ENCODE peak calls at places on chromosomes 1 and 21, in eight cellular contexts. E, U, G, M, O, Z, N and I are unnamed samples.

GRCh38 chr1:206967096-206967851 is 3.0 kb downstream of the FCAMR start:
- DNase-seq in E (no peak), U (no peak), G (no peak), M (no peak), O (no peak), Z (no peak), N (no peak), I (no peak)

GRCh38 chr1:181593042-181593441 is 109.7 kb downstream of the CACNA1E start:
- DNase-seq in E (no peak), U (no peak), G (no peak), M (no peak), O (no peak), Z (no peak), N (no peak), I (no peak)

GRCh38 chr1:235935506-235936224 is 69.0 kb upstream of the LYST start:
- DNase-seq in E (no peak), U (peak; percentile 57), G (no peak), M (no peak), O (no peak), Z (no peak), N (no peak), I (peak; percentile 38)

GRCh38 chr1:2855206-2856075 is 53.9 kb upstream of the TTC34 start:
- DNase-seq in E (no peak), U (no peak), G (no peak), M (no peak), O (no peak), Z (no peak), N (no peak), I (no peak)

GRCh38 chr1:6359568-6360496 is 33.7 kb downstream of the ACOT7 start:
- DNase-seq in E (peak; percentile 60), U (peak; percentile 67), G (peak; percentile 48), M (peak; percentile 55), O (no peak), Z (peak; percentile 30), N (peak; percentile 67), I (peak; percentile 76)

GRCh38 chr1:214216779-214217178 is 64.2 kb upstream of the SMYD2 start:
- DNase-seq in E (no peak), U (no peak), G (peak; percentile 35), M (no peak), O (no peak), Z (no peak), N (no peak), I (no peak)

GRCh38 chr21:34912022-34912933 is 136.8 kb downstream of the RUNX1 start:
- DNase-seq in E (no peak), U (no peak), G (no peak), M (no peak), O (no peak), Z (no peak), N (no peak), I (no peak)

GRCh38 chr1:161440312-161440894 is 64.9 kb upstream of the FCGR2A start:
- DNase-seq in E (no peak), U (no peak), G (peak; percentile 89), M (peak; percentile 40), O (no peak), Z (no peak), N (peak; percentile 75), I (peak; percentile 25)

GRCh38 chr1:184494929-184495328 is 108.1 kb downstream of the C1orf21 start:
- DNase-seq in E (no peak), U (no peak), G (no peak), M (no peak), O (no peak), Z (no peak), N (no peak), I (no peak)

GRCh38 chr1:32878183-32878582 is 7.5 kb upstream of the FNDC5 start:
- DNase-seq in E (peak; percentile 16), U (no peak), G (no peak), M (no peak), O (no peak), Z (no peak), N (no peak), I (no peak)

GRCh38 chr21:43954042-43954441 is 58.1 kb upstream of the TRAPPC10 start:
- DNase-seq in E (no peak), U (no peak), G (no peak), M (no peak), O (no peak), Z (no peak), N (no peak), I (no peak)

GRCh38 chr1:222788328-222789156 is 26.3 kb upstream of the DISP1 start:
- DNase-seq in E (no peak), U (no peak), G (no peak), M (no peak), O (no peak), Z (no peak), N (no peak), I (no peak)

GRCh38 chr1:18282851-18283600 is 175.4 kb downstream of the IGSF21 start:
- DNase-seq in E (no peak), U (no peak), G (no peak), M (no peak), O (no peak), Z (no peak), N (peak; percentile 75), I (no peak)

GRCh38 chr1:200625381-200625824 is 4.9 kb upstream of the KIF14 start:
- DNase-seq in E (no peak), U (no peak), G (peak; percentile 14), M (no peak), O (no peak), Z (no peak), N (no peak), I (no peak)

GRCh38 chr1:3459051-3459908 is 4.8 kb downstream of the ARHGEF16 start:
- DNase-seq in E (no peak), U (no peak), G (no peak), M (no peak), O (no peak), Z (no peak), N (no peak), I (no peak)

GRCh38 chr1:242530761-242531160 is 6.3 kb upstream of the PLD5 start:
- DNase-seq in E (no peak), U (no peak), G (peak; percentile 7), M (no peak), O (no peak), Z (no peak), N (no peak), I (no peak)

DNA sequence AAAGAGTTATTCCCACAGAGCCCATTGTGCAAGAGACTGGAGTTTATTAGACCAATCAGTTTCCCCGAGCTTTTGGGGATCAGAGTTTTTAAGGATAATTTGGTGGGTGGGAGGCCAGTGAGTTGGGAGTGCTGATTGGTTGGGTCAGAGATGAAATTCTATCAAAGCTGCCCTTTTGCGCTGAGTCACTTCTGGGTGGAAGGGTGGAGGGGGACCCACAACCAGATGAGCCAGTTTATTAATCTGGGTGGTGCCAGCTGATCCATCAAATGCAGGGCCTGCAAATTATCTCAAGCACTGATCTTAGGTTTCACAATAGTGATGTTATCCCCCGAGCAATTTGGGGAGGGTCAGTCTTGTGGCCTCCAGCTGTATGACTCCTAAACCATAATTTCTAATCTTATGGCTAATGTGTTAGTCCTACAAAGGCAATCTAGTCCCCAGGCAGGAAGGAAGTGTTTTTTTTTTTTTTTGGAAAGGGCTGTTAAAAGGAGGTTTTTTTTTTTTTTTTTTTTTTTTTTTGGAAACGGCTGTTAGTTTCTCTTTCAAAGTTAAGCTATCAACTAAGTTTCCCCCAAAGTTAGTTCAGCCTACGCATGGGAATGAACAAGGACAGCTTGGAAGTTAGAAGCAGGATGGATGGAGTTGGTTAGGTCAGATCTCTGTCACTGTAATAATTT is 7.4 kb downstream of the SLC16A4 start:
- DNase-seq in E (peak; percentile 3), U (no peak), G (peak; percentile 9), M (no peak), O (no peak), Z (no peak), N (no peak), I (no peak)
- H3K27ac ChIP-seq in E (no peak overlapping the region), U (no peak overlapping the region), G (peak overlapping the region; percentile 78), M (no peak overlapping the region), O (no peak overlapping the region), Z (no peak overlapping the region), N (no peak overlapping the region), I (no peak overlapping the region)

GRCh38 chr1:15654091-15654690 is 29.9 kb upstream of the PLEKHM2 start:
- DNase-seq in E (no peak), U (no peak), G (no peak), M (no peak), O (no peak), Z (no peak), N (no peak), I (no peak)

GRCh38 chr1:15650433-15650832 is 33.2 kb downstream of the DDI2 start:
- DNase-seq in E (no peak), U (no peak), G (no peak), M (no peak), O (no peak), Z (no peak), N (no peak), I (no peak)

GRCh38 chr1:15649937-15650336 is 32.7 kb downstream of the DDI2 start:
- DNase-seq in E (no peak), U (no peak), G (no peak), M (no peak), O (no peak), Z (no peak), N (no peak), I (no peak)
- H3K27ac ChIP-seq in E (no peak overlapping the region), U (no peak overlapping the region), G (no peak overlapping the region), M (no peak overlapping the region), O (no peak overlapping the region), Z (no peak overlapping the region), N (no peak overlapping the region), I (no peak overlapping the region)

GRCh38 chr21:39837861-39838359 is 29.3 kb upstream of the PCP4 start:
- DNase-seq in E (no peak), U (no peak), G (no peak), M (no peak), O (no peak), Z (no peak), N (no peak), I (no peak)
- H3K27ac ChIP-seq in E (no peak overlapping the region), U (no peak overlapping the region), G (no peak overlapping the region), M (no peak overlapping the region), O (no peak overlapping the region), Z (no peak overlapping the region), N (no peak overlapping the region), I (no peak overlapping the region)

GRCh38 chr1:198716051-198716450 is 77.2 kb downstream of the PTPRC start:
- DNase-seq in E (no peak), U (no peak), G (no peak), M (no peak), O (no peak), Z (no peak), N (no peak), I (no peak)

GRCh38 chr1:198717510-198717909 is 78.7 kb downstream of the PTPRC start:
- DNase-seq in E (no peak), U (no peak), G (no peak), M (no peak), O (no peak), Z (no peak), N (no peak), I (no peak)

GRCh38 chr1:198713081-198713480 is 74.2 kb downstream of the PTPRC start:
- DNase-seq in E (peak; percentile 5), U (no peak), G (peak; percentile 5), M (no peak), O (no peak), Z (no peak), N (no peak), I (no peak)

DNA sequence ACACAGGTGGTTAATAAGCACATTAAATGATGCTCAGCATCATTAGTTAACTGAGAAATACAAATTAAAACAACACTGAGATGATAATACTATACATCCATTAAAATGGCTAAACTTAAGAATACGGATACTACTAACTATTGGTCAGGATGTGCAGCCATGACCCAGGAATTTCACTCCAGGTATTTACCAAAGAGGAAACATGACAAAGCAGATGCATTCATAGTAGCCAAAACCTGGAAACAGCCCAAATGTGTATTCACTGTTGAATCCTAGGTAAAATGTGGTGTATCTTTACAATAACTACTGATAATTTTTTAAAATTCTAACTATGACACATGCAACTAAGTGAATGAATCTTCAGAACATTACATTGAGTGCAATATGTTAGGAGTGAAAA is 73.0 kb downstream of the PTPRC start:
- DNase-seq in E (no peak), U (no peak), G (no peak), M (no peak), O (no peak), Z (no peak), N (no peak), I (no peak)
- H3K27ac ChIP-seq in E (no peak overlapping the region), U (no peak overlapping the region), G (no peak overlapping the region), M (no peak overlapping the region), O (no peak overlapping the region), Z (no peak overlapping the region), N (no peak overlapping the region), I (no peak overlapping the region)